ENCODE peak calls at places on chromosome 19, in five cellular contexts. One of them, this sample, is unnamed.

GRCh38 chr19:54035215-54036178 is 28.2 kb downstream of the VSTM1 start:
- DNase-seq in CD4-positive, alpha-beta T cell: no peak
- DNase-seq in kidney epithelial cell: peak
- DNase-seq in left lung: no peak
- DNase-seq in BE2C: no peak
- DNase-seq in this sample: peak

GRCh38 chr19:7554990-7555864 is 19.7 kb downstream of the PNPLA6 start:
- DNase-seq in CD4-positive, alpha-beta T cell: no peak
- DNase-seq in kidney epithelial cell: no peak
- DNase-seq in left lung: no peak
- DNase-seq in BE2C: peak
- DNase-seq in this sample: no peak

GRCh38 chr19:57010541-57010940 is 109.2 kb upstream of the USP29 start:
- DNase-seq in CD4-positive, alpha-beta T cell: no peak
- DNase-seq in kidney epithelial cell: no peak
- DNase-seq in left lung: no peak
- DNase-seq in BE2C: no peak
- DNase-seq in this sample: no peak

GRCh38 chr19:19305696-19306095 is 14.6 kb downstream of the SUGP1 start:
- DNase-seq in CD4-positive, alpha-beta T cell: no peak
- DNase-seq in kidney epithelial cell: no peak
- DNase-seq in left lung: no peak
- DNase-seq in BE2C: no peak
- DNase-seq in this sample: no peak

GRCh38 chr19:16561382-16561781 is 10.8 kb downstream of the SLC35E1 start:
- DNase-seq in CD4-positive, alpha-beta T cell: no peak
- DNase-seq in kidney epithelial cell: no peak
- DNase-seq in left lung: peak
- DNase-seq in BE2C: no peak
- DNase-seq in this sample: no peak

GRCh38 chr19:33194884-33195710 is 967 bp downstream of the LRP3 start:
- DNase-seq in CD4-positive, alpha-beta T cell: no peak
- DNase-seq in kidney epithelial cell: no peak
- DNase-seq in left lung: peak
- DNase-seq in BE2C: peak
- DNase-seq in this sample: no peak

GRCh38 chr19:10116085-10116865 is 3.4 kb downstream of the EIF3G start:
- DNase-seq in CD4-positive, alpha-beta T cell: no peak
- DNase-seq in kidney epithelial cell: no peak
- DNase-seq in left lung: peak
- DNase-seq in BE2C: peak
- DNase-seq in this sample: no peak

GRCh38 chr19:33024398-33024797 is 40.3 kb downstream of the RHPN2 start:
- DNase-seq in CD4-positive, alpha-beta T cell: no peak
- DNase-seq in kidney epithelial cell: no peak
- DNase-seq in left lung: no peak
- DNase-seq in BE2C: no peak
- DNase-seq in this sample: no peak

GRCh38 chr19:9970481-9970880 is 34.2 kb upstream of the OLFM2 start:
- DNase-seq in CD4-positive, alpha-beta T cell: no peak
- DNase-seq in kidney epithelial cell: no peak
- DNase-seq in left lung: no peak
- DNase-seq in BE2C: no peak
- DNase-seq in this sample: no peak

GRCh38 chr19:16198363-16198636 is 589 bp downstream of the AP1M1 start:
- DNase-seq in CD4-positive, alpha-beta T cell: no peak
- DNase-seq in kidney epithelial cell: no peak
- DNase-seq in left lung: no peak
- DNase-seq in BE2C: no peak
- DNase-seq in this sample: no peak

GRCh38 chr19:6730153-6730804 is 7.1 kb downstream of the GPR108 start:
- DNase-seq in CD4-positive, alpha-beta T cell: no peak
- DNase-seq in kidney epithelial cell: no peak
- DNase-seq in left lung: peak
- DNase-seq in BE2C: peak
- DNase-seq in this sample: no peak

GRCh38 chr19:44754743-44755066 is 6.2 kb downstream of the BCL3 start:
- DNase-seq in CD4-positive, alpha-beta T cell: no peak
- DNase-seq in kidney epithelial cell: no peak
- DNase-seq in left lung: no peak
- DNase-seq in BE2C: no peak
- DNase-seq in this sample: no peak

GRCh38 chr19:18663940-18664530 is 19.4 kb upstream of the CRTC1 start:
- DNase-seq in CD4-positive, alpha-beta T cell: peak
- DNase-seq in kidney epithelial cell: no peak
- DNase-seq in left lung: no peak
- DNase-seq in BE2C: no peak
- DNase-seq in this sample: no peak

GRCh38 chr19:16588089-16588823 is 16.0 kb upstream of the SLC35E1 start:
- DNase-seq in CD4-positive, alpha-beta T cell: peak
- DNase-seq in kidney epithelial cell: no peak
- DNase-seq in left lung: peak
- DNase-seq in BE2C: peak
- DNase-seq in this sample: peak

GRCh38 chr19:4183967-4184717 is 1.7 kb downstream of the ANKRD24 start:
- DNase-seq in CD4-positive, alpha-beta T cell: no peak
- DNase-seq in kidney epithelial cell: no peak
- DNase-seq in left lung: peak
- DNase-seq in BE2C: no peak
- DNase-seq in this sample: no peak

GRCh38 chr19:55258476-55258827 is 365 bp downstream of the PPP6R1 start:
- DNase-seq in CD4-positive, alpha-beta T cell: peak
- DNase-seq in kidney epithelial cell: no peak
- DNase-seq in left lung: no peak
- DNase-seq in BE2C: no peak
- DNase-seq in this sample: peak

GRCh38 chr19:41753159-41753558 is 2.2 kb upstream of the CEACAM6 start:
- DNase-seq in CD4-positive, alpha-beta T cell: peak
- DNase-seq in kidney epithelial cell: no peak
- DNase-seq in left lung: peak
- DNase-seq in BE2C: peak
- DNase-seq in this sample: peak

GRCh38 chr19:46611791-46612190 is 10.7 kb downstream of the CALM3 start:
- DNase-seq in CD4-positive, alpha-beta T cell: no peak
- DNase-seq in kidney epithelial cell: no peak
- DNase-seq in left lung: no peak
- DNase-seq in BE2C: no peak
- DNase-seq in this sample: no peak
- TF ChIP-seq CTCF in CD4-positive, alpha-beta T cell: no peak
- TF ChIP-seq CTCF in kidney epithelial cell: no peak
- TF ChIP-seq CTCF in left lung: no peak
- TF ChIP-seq CTCF in BE2C: no peak
- TF ChIP-seq CTCF in this sample: no peak

GRCh38 chr19:29843180-29844051 is 31.6 kb downstream of the CCNE1 start:
- DNase-seq in CD4-positive, alpha-beta T cell: no peak
- DNase-seq in kidney epithelial cell: no peak
- DNase-seq in left lung: no peak
- DNase-seq in BE2C: no peak
- DNase-seq in this sample: peak

GRCh38 chr19:29842471-29843179 is 30.8 kb downstream of the CCNE1 start:
- DNase-seq in CD4-positive, alpha-beta T cell: no peak
- DNase-seq in kidney epithelial cell: no peak
- DNase-seq in left lung: no peak
- DNase-seq in BE2C: no peak
- DNase-seq in this sample: no peak

GRCh38 chr19:29849234-29849633 is 37.4 kb downstream of the CCNE1 start:
- DNase-seq in CD4-positive, alpha-beta T cell: no peak
- DNase-seq in kidney epithelial cell: no peak
- DNase-seq in left lung: no peak
- DNase-seq in BE2C: no peak
- DNase-seq in this sample: no peak

GRCh38 chr19:29844891-29845575 is 33.2 kb downstream of the CCNE1 start:
- DNase-seq in CD4-positive, alpha-beta T cell: peak
- DNase-seq in kidney epithelial cell: peak
- DNase-seq in left lung: peak
- DNase-seq in BE2C: peak
- DNase-seq in this sample: peak

DNA sequence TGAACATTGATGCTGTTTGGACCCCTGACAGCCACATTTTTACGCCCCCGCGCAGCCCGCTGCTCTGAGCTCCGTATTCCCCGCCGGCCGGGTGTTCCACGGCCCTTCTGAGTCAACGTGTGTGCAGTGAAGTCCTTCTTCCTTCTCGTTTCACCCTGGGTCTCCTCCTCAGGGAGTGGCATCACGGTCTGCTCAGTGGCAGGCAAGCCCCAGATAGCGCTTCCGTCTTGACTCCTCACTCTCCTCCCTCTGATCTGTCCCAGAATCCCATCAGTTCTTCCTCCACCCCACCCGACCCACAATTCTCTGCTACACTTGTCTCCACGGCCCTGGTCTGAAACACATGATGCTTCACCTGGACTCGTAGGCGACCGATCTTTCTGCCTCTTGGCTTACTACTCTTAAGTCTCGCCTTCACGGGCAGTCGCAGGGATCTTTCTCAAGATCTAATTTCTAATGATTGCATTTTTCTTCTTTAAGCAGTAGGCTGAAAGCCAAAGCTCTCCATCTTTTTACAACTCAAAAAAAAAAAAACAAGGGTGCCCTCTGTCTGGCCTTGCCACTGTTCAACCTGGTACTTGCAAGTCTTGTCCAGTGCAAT is 33.9 kb downstream of the CCNE1 start:
- DNase-seq in CD4-positive, alpha-beta T cell: peak
- DNase-seq in kidney epithelial cell: no peak
- DNase-seq in left lung: no peak
- DNase-seq in BE2C: no peak
- DNase-seq in this sample: peak
- TF ChIP-seq CTCF in CD4-positive, alpha-beta T cell: no peak
- TF ChIP-seq CTCF in kidney epithelial cell: no peak
- TF ChIP-seq CTCF in left lung: no peak
- TF ChIP-seq CTCF in BE2C: no peak
- TF ChIP-seq CTCF in this sample: no peak

GRCh38 chr19:34428549-34429285 is 536 bp downstream of the UBA2 start:
- DNase-seq in CD4-positive, alpha-beta T cell: no peak
- DNase-seq in kidney epithelial cell: no peak
- DNase-seq in left lung: peak
- DNase-seq in BE2C: peak
- DNase-seq in this sample: peak
- TF ChIP-seq CTCF in CD4-positive, alpha-beta T cell: no peak
- TF ChIP-seq CTCF in kidney epithelial cell: no peak
- TF ChIP-seq CTCF in left lung: no peak
- TF ChIP-seq CTCF in BE2C: no peak
- TF ChIP-seq CTCF in this sample: no peak

GRCh38 chr19:14361824-14362223 is 19.4 kb upstream of the ADGRE5 start:
- DNase-seq in CD4-positive, alpha-beta T cell: no peak
- DNase-seq in kidney epithelial cell: no peak
- DNase-seq in left lung: no peak
- DNase-seq in BE2C: no peak
- DNase-seq in this sample: peak
- TF ChIP-seq CTCF in CD4-positive, alpha-beta T cell: peak
- TF ChIP-seq CTCF in kidney epithelial cell: peak
- TF ChIP-seq CTCF in left lung: no peak
- TF ChIP-seq CTCF in BE2C: peak
- TF ChIP-seq CTCF in this sample: peak

GRCh38 chr19:5314012-5314906 is 26.4 kb downstream of the PTPRS start:
- DNase-seq in CD4-positive, alpha-beta T cell: no peak
- DNase-seq in kidney epithelial cell: no peak
- DNase-seq in left lung: no peak
- DNase-seq in BE2C: no peak
- DNase-seq in this sample: no peak
- TF ChIP-seq CTCF in CD4-positive, alpha-beta T cell: no peak
- TF ChIP-seq CTCF in kidney epithelial cell: no peak
- TF ChIP-seq CTCF in left lung: no peak
- TF ChIP-seq CTCF in BE2C: no peak
- TF ChIP-seq CTCF in this sample: no peak

DNA sequence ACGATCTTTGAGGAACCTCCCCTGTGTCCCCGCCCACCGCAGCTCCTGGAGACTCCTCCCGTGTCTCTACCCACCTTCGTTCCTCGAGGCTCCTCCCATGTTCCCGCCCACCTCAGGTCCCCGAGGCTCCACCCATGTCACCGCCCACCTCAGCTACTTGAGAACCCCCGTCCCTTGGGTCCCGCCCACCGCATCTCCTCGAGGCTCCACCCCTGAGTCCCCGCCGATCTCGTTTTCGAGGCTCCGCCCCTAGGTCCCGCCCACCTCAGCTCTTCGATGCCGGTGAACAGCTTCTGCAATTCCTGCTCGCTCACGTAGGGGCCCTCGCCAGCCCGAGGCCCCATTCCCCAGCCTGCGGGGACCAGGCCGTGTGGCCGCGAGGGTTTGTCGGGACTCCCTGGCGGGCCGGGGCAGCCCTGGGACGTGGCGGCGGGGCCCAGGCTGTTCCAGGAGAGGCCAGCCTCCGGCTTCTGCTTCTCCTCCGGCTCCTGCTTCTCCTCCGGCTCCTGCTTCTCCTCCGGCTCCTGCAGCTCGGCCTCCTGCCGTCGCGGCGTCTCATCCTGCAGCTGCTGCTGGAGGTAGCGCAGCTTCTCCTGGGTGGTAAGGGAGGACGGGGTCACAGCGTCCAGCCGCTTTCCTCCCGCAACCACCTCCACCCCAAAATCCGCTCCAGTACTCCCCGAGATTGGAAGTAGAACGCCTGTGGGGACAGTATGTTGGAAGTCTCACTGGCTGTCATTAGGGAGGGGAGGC is 16.7 kb downstream of the TSKS start:
- DNase-seq in CD4-positive, alpha-beta T cell: no peak
- DNase-seq in kidney epithelial cell: peak
- DNase-seq in left lung: peak
- DNase-seq in BE2C: peak
- DNase-seq in this sample: peak
- TF ChIP-seq CTCF in CD4-positive, alpha-beta T cell: no peak
- TF ChIP-seq CTCF in kidney epithelial cell: no peak
- TF ChIP-seq CTCF in left lung: no peak
- TF ChIP-seq CTCF in BE2C: no peak
- TF ChIP-seq CTCF in this sample: no peak

DNA sequence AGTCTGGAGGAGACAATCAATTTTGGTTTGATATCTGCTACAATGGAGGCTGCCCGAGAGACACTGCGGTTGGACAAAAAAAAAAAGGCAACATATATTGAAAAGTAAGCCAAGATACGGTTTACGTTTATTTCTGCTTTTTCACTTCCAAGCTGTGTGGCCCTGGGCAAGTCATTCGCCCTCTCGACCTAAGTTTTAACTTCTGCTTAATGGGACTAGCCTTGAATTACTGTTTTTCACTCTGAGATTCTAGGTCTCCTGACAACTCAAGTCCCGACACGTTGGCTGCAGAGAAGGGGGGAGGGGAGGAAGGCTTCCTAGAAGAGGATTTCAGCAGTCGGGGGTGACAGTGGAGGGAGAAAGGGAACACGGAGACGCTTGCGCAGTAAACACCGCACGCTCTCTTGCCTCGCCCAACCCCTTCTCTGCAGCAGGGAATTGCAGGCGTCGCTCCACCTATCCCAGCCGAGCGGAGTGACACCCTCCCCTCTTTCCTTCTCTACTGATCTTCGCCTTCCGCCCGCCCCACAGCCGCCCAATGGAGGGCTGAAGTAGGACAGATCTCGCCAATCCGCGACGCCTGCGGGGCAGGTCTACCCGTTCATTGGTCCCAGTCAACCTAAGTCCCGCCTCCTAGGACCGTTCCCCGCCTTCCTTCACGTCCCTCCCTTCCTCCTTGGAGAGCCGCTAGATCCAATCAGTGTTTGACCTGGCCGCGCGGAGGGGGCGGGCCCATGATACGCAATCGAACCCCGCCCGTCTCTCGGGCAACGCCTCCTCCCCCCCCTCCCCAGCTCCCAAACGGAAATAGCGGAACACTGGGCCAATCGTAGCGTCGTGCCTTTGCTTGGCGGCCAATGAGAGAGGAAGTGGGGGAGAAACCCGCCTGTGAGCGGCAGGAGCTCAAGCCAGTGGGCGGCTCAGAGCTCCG is 529 bp upstream of the AP2A1 start:
- DNase-seq in CD4-positive, alpha-beta T cell: peak
- DNase-seq in kidney epithelial cell: peak
- DNase-seq in left lung: peak
- DNase-seq in BE2C: peak
- DNase-seq in this sample: peak
- TF ChIP-seq CTCF in CD4-positive, alpha-beta T cell: no peak
- TF ChIP-seq CTCF in kidney epithelial cell: no peak
- TF ChIP-seq CTCF in left lung: no peak
- TF ChIP-seq CTCF in BE2C: no peak
- TF ChIP-seq CTCF in this sample: no peak

GRCh38 chr19:12648088-12648487 is 18.5 kb downstream of the MAN2B1 start:
- DNase-seq in CD4-positive, alpha-beta T cell: no peak
- DNase-seq in kidney epithelial cell: no peak
- DNase-seq in left lung: peak
- DNase-seq in BE2C: no peak
- DNase-seq in this sample: no peak
- TF ChIP-seq CTCF in CD4-positive, alpha-beta T cell: no peak
- TF ChIP-seq CTCF in kidney epithelial cell: peak
- TF ChIP-seq CTCF in left lung: peak
- TF ChIP-seq CTCF in BE2C: no peak
- TF ChIP-seq CTCF in this sample: peak

This sample was measured in GM13977.